ENCODE peak calls at places on chromosomes 13 and 19, in seven cellular contexts. One of them, this sample, is unnamed.

GRCh38 chr19:42250666-42251531 is 4.0 kb downstream of the ERF start:
- DNase-seq in stimulated activated naive CD4-positive, alpha-beta T cell treated with Interleukin-2 at 50 U/mL for 16 hours: no peak
- DNase-seq in MCF 10A: no peak
- DNase-seq in omental fat pad: no peak
- DNase-seq in stomach: no peak
- DNase-seq in stimulated activated CD4-positive, alpha-beta T cell treated with anti-CD3 and anti-CD28 coated beads, Interleukin-4, amount 100 ng/mL, for 24 hours: no peak
- DNase-seq in retina: peak
- DNase-seq in this sample: no peak

GRCh38 chr19:23321953-23322549 is 71.9 kb upstream of the ZNF724 start:
- DNase-seq in stimulated activated naive CD4-positive, alpha-beta T cell treated with Interleukin-2 at 50 U/mL for 16 hours: no peak
- DNase-seq in MCF 10A: peak
- DNase-seq in omental fat pad: no peak
- DNase-seq in stomach: no peak
- DNase-seq in stimulated activated CD4-positive, alpha-beta T cell treated with anti-CD3 and anti-CD28 coated beads, Interleukin-4, amount 100 ng/mL, for 24 hours: no peak
- DNase-seq in retina: no peak
- DNase-seq in this sample: no peak

GRCh38 chr13:46012404-46012803 is 40.1 kb downstream of the ZC3H13 start:
- DNase-seq in stimulated activated naive CD4-positive, alpha-beta T cell treated with Interleukin-2 at 50 U/mL for 16 hours: no peak
- DNase-seq in MCF 10A: no peak
- DNase-seq in omental fat pad: no peak
- DNase-seq in stomach: no peak
- DNase-seq in stimulated activated CD4-positive, alpha-beta T cell treated with anti-CD3 and anti-CD28 coated beads, Interleukin-4, amount 100 ng/mL, for 24 hours: no peak
- DNase-seq in retina: no peak
- DNase-seq in this sample: no peak

GRCh38 chr13:40665061-40665753 is 1.2 kb downstream of the FOXO1 start:
- DNase-seq in stimulated activated naive CD4-positive, alpha-beta T cell treated with Interleukin-2 at 50 U/mL for 16 hours: peak
- DNase-seq in MCF 10A: peak
- DNase-seq in omental fat pad: no peak
- DNase-seq in stomach: peak
- DNase-seq in stimulated activated CD4-positive, alpha-beta T cell treated with anti-CD3 and anti-CD28 coated beads, Interleukin-4, amount 100 ng/mL, for 24 hours: peak
- DNase-seq in retina: peak
- DNase-seq in this sample: peak

GRCh38 chr19:16608290-16608704 is 19.7 kb downstream of the MED26 start:
- DNase-seq in stimulated activated naive CD4-positive, alpha-beta T cell treated with Interleukin-2 at 50 U/mL for 16 hours: no peak
- DNase-seq in MCF 10A: peak
- DNase-seq in omental fat pad: no peak
- DNase-seq in stomach: no peak
- DNase-seq in stimulated activated CD4-positive, alpha-beta T cell treated with anti-CD3 and anti-CD28 coated beads, Interleukin-4, amount 100 ng/mL, for 24 hours: no peak
- DNase-seq in retina: no peak
- DNase-seq in this sample: no peak

GRCh38 chr19:35813043-35813890 is 622 bp upstream of the PRODH2 start:
- DNase-seq in stimulated activated naive CD4-positive, alpha-beta T cell treated with Interleukin-2 at 50 U/mL for 16 hours: no peak
- DNase-seq in MCF 10A: no peak
- DNase-seq in omental fat pad: no peak
- DNase-seq in stomach: no peak
- DNase-seq in stimulated activated CD4-positive, alpha-beta T cell treated with anti-CD3 and anti-CD28 coated beads, Interleukin-4, amount 100 ng/mL, for 24 hours: no peak
- DNase-seq in retina: no peak
- DNase-seq in this sample: no peak

GRCh38 chr19:37342753-37343152 is 28.1 kb upstream of the ZNF527 start:
- DNase-seq in stimulated activated naive CD4-positive, alpha-beta T cell treated with Interleukin-2 at 50 U/mL for 16 hours: no peak
- DNase-seq in MCF 10A: no peak
- DNase-seq in omental fat pad: no peak
- DNase-seq in stomach: no peak
- DNase-seq in stimulated activated CD4-positive, alpha-beta T cell treated with anti-CD3 and anti-CD28 coated beads, Interleukin-4, amount 100 ng/mL, for 24 hours: no peak
- DNase-seq in retina: no peak
- DNase-seq in this sample: no peak

GRCh38 chr13:111846396-111847174 is 220.4 kb upstream of the SOX1 start:
- DNase-seq in stimulated activated naive CD4-positive, alpha-beta T cell treated with Interleukin-2 at 50 U/mL for 16 hours: no peak
- DNase-seq in MCF 10A: no peak
- DNase-seq in omental fat pad: no peak
- DNase-seq in stomach: no peak
- DNase-seq in stimulated activated CD4-positive, alpha-beta T cell treated with anti-CD3 and anti-CD28 coated beads, Interleukin-4, amount 100 ng/mL, for 24 hours: no peak
- DNase-seq in retina: no peak
- DNase-seq in this sample: no peak

GRCh38 chr19:14525729-14526128 is 3.7 kb upstream of the TECR start:
- DNase-seq in stimulated activated naive CD4-positive, alpha-beta T cell treated with Interleukin-2 at 50 U/mL for 16 hours: no peak
- DNase-seq in MCF 10A: peak
- DNase-seq in omental fat pad: no peak
- DNase-seq in stomach: no peak
- DNase-seq in stimulated activated CD4-positive, alpha-beta T cell treated with anti-CD3 and anti-CD28 coated beads, Interleukin-4, amount 100 ng/mL, for 24 hours: no peak
- DNase-seq in retina: no peak
- DNase-seq in this sample: no peak

GRCh38 chr19:15673176-15673654 is 328 bp downstream of the CYP4F12 start:
- DNase-seq in stimulated activated naive CD4-positive, alpha-beta T cell treated with Interleukin-2 at 50 U/mL for 16 hours: no peak
- DNase-seq in MCF 10A: no peak
- DNase-seq in omental fat pad: no peak
- DNase-seq in stomach: peak
- DNase-seq in stimulated activated CD4-positive, alpha-beta T cell treated with anti-CD3 and anti-CD28 coated beads, Interleukin-4, amount 100 ng/mL, for 24 hours: no peak
- DNase-seq in retina: no peak
- DNase-seq in this sample: no peak

GRCh38 chr13:58955546-58956385 is 1208.0 kb downstream of the DIAPH3 start:
- DNase-seq in stimulated activated naive CD4-positive, alpha-beta T cell treated with Interleukin-2 at 50 U/mL for 16 hours: no peak
- DNase-seq in MCF 10A: no peak
- DNase-seq in omental fat pad: no peak
- DNase-seq in stomach: no peak
- DNase-seq in stimulated activated CD4-positive, alpha-beta T cell treated with anti-CD3 and anti-CD28 coated beads, Interleukin-4, amount 100 ng/mL, for 24 hours: no peak
- DNase-seq in retina: no peak
- DNase-seq in this sample: no peak

GRCh38 chr13:98026457-98026857 is 73.0 kb downstream of the IPO5 start:
- DNase-seq in stimulated activated naive CD4-positive, alpha-beta T cell treated with Interleukin-2 at 50 U/mL for 16 hours: no peak
- DNase-seq in MCF 10A: no peak
- DNase-seq in omental fat pad: no peak
- DNase-seq in stomach: no peak
- DNase-seq in stimulated activated CD4-positive, alpha-beta T cell treated with anti-CD3 and anti-CD28 coated beads, Interleukin-4, amount 100 ng/mL, for 24 hours: no peak
- DNase-seq in retina: peak
- DNase-seq in this sample: no peak

GRCh38 chr19:14063100-14063499 is 1.2 kb upstream of the PALM3 start:
- DNase-seq in stimulated activated naive CD4-positive, alpha-beta T cell treated with Interleukin-2 at 50 U/mL for 16 hours: no peak
- DNase-seq in MCF 10A: no peak
- DNase-seq in omental fat pad: no peak
- DNase-seq in stomach: no peak
- DNase-seq in stimulated activated CD4-positive, alpha-beta T cell treated with anti-CD3 and anti-CD28 coated beads, Interleukin-4, amount 100 ng/mL, for 24 hours: no peak
- DNase-seq in retina: no peak
- DNase-seq in this sample: no peak